ENCODE peak calls at places on chromosomes 1 and 21, in nine cellular contexts. One of them, this sample, is unnamed.

GRCh38 chr21:40606341-40606740 is 240.6 kb downstream of the DSCAM start:
- DNase-seq in HL-60: no peak
- DNase-seq in ovary: no peak
- DNase-seq in AG04449: no peak
- DNase-seq in pancreas: no peak
- DNase-seq in PC-3: no peak
- DNase-seq in Panc1: no peak
- DNase-seq in mucosa of descending colon: no peak
- DNase-seq in AG04450: no peak
- DNase-seq in this sample: no peak

GRCh38 chr1:184056921-184057496 is 5.5 kb downstream of the TSEN15 start:
- DNase-seq in Panc1: peak; percentile 58
- DNase-seq in ovary: no peak
- DNase-seq in HL-60: no peak
- DNase-seq in PC-3: peak; percentile 52
- DNase-seq in mucosa of descending colon: no peak
- DNase-seq in AG04449: peak; percentile 77
- DNase-seq in AG04450: peak; percentile 75
- DNase-seq in pancreas: no peak
- DNase-seq in this sample: no peak

GRCh38 chr21:25515484-25516405 is 91.5 kb downstream of the MRPL39 start:
- DNase-seq in AG04449: peak; percentile 19
- DNase-seq in mucosa of descending colon: no peak
- DNase-seq in PC-3: peak; percentile 11
- DNase-seq in Panc1: no peak
- DNase-seq in HL-60: no peak
- DNase-seq in pancreas: no peak
- DNase-seq in ovary: no peak
- DNase-seq in AG04450: peak; percentile 41
- DNase-seq in this sample: no peak

GRCh38 chr1:206455681-206456344 is 14.5 kb upstream of the IKBKE start:
- DNase-seq in mucosa of descending colon: no peak
- DNase-seq in pancreas: no peak
- DNase-seq in ovary: no peak
- DNase-seq in Panc1: no peak
- DNase-seq in PC-3: peak; percentile 18
- DNase-seq in AG04450: no peak
- DNase-seq in HL-60: no peak
- DNase-seq in AG04449: no peak
- DNase-seq in this sample: no peak

GRCh38 chr1:30617161-30617560 is 106.2 kb downstream of the MATN1 start:
- DNase-seq in ovary: no peak
- DNase-seq in pancreas: no peak
- DNase-seq in mucosa of descending colon: no peak
- DNase-seq in AG04450: no peak
- DNase-seq in HL-60: no peak
- DNase-seq in AG04449: no peak
- DNase-seq in PC-3: no peak
- DNase-seq in Panc1: no peak
- DNase-seq in this sample: no peak

GRCh38 chr21:41894922-41895557 is 15.9 kb upstream of the PRDM15 start:
- DNase-seq in Panc1: no peak
- DNase-seq in AG04449: no peak
- DNase-seq in PC-3: peak; percentile 85
- DNase-seq in mucosa of descending colon: no peak
- DNase-seq in ovary: no peak
- DNase-seq in pancreas: no peak
- DNase-seq in AG04450: peak; percentile 56
- DNase-seq in HL-60: no peak
- DNase-seq in this sample: no peak

GRCh38 chr1:67840449-67840848 is 7.2 kb upstream of the GNG12 start:
- DNase-seq in AG04450: peak; percentile 69
- DNase-seq in PC-3: peak; percentile 75
- DNase-seq in Panc1: no peak
- DNase-seq in pancreas: no peak
- DNase-seq in AG04449: peak; percentile 69
- DNase-seq in mucosa of descending colon: no peak
- DNase-seq in ovary: no peak
- DNase-seq in HL-60: no peak
- DNase-seq in this sample: no peak

GRCh38 chr1:229186373-229187056 is 84.4 kb upstream of the RAB4A start:
- DNase-seq in AG04450: no peak
- DNase-seq in HL-60: no peak
- DNase-seq in mucosa of descending colon: no peak
- DNase-seq in Panc1: no peak
- DNase-seq in pancreas: no peak
- DNase-seq in ovary: no peak
- DNase-seq in AG04449: no peak
- DNase-seq in PC-3: no peak
- DNase-seq in this sample: no peak

GRCh38 chr1:206589206-206589605 is 23.1 kb downstream of the EIF2D start:
- DNase-seq in mucosa of descending colon: no peak
- DNase-seq in AG04449: peak; percentile 80
- DNase-seq in Panc1: no peak
- DNase-seq in pancreas: no peak
- DNase-seq in HL-60: no peak
- DNase-seq in AG04450: peak; percentile 92
- DNase-seq in ovary: peak; percentile 69
- DNase-seq in PC-3: peak; percentile 92
- DNase-seq in this sample: peak; percentile 65

GRCh38 chr21:35083246-35083645 is 34.1 kb upstream of the RUNX1 start:
- DNase-seq in AG04449: no peak
- DNase-seq in ovary: no peak
- DNase-seq in Panc1: no peak
- DNase-seq in AG04450: no peak
- DNase-seq in mucosa of descending colon: no peak
- DNase-seq in pancreas: no peak
- DNase-seq in HL-60: no peak
- DNase-seq in PC-3: no peak
- DNase-seq in this sample: no peak

GRCh38 chr21:19507682-19508260 is 1104.2 kb upstream of the TMPRSS15 start:
- DNase-seq in PC-3: peak; percentile 28
- DNase-seq in mucosa of descending colon: no peak
- DNase-seq in pancreas: no peak
- DNase-seq in AG04449: no peak
- DNase-seq in HL-60: no peak
- DNase-seq in Panc1: no peak
- DNase-seq in AG04450: no peak
- DNase-seq in ovary: no peak
- DNase-seq in this sample: no peak

GRCh38 chr1:209434066-209434465 is 149.4 kb upstream of the CAMK1G start:
- DNase-seq in mucosa of descending colon: no peak
- DNase-seq in pancreas: no peak
- DNase-seq in AG04449: no peak
- DNase-seq in ovary: no peak
- DNase-seq in Panc1: no peak
- DNase-seq in PC-3: peak; percentile 72
- DNase-seq in HL-60: no peak
- DNase-seq in AG04450: no peak
- DNase-seq in this sample: no peak

GRCh38 chr1:16921391-16922185 is at the start of gene CROCC:
- DNase-seq in AG04450: no peak
- DNase-seq in Panc1: no peak
- DNase-seq in ovary: no peak
- DNase-seq in pancreas: peak; percentile 87
- DNase-seq in HL-60: no peak
- DNase-seq in mucosa of descending colon: no peak
- DNase-seq in AG04449: no peak
- DNase-seq in PC-3: no peak
- DNase-seq in this sample: peak; percentile 73
- TF ChIP-seq CTCF in AG04450: no peak
- TF ChIP-seq CTCF in Panc1: no peak
- TF ChIP-seq CTCF in ovary: no peak
- TF ChIP-seq CTCF in pancreas: no peak
- TF ChIP-seq CTCF in HL-60: no peak
- TF ChIP-seq CTCF in mucosa of descending colon: no peak
- TF ChIP-seq CTCF in AG04449: no peak
- TF ChIP-seq CTCF in PC-3: no peak
- TF ChIP-seq CTCF in this sample: no peak

GRCh38 chr1:173134800-173135199 is 72.3 kb downstream of the TNFSF4 start:
- DNase-seq in ovary: no peak
- DNase-seq in mucosa of descending colon: no peak
- DNase-seq in AG04449: no peak
- DNase-seq in Panc1: no peak
- DNase-seq in pancreas: no peak
- DNase-seq in AG04450: no peak
- DNase-seq in PC-3: no peak
- DNase-seq in HL-60: no peak
- DNase-seq in this sample: no peak
- H3K4me3 ChIP-seq in ovary: no peak overlapping the region
- H3K4me3 ChIP-seq in mucosa of descending colon: no peak overlapping the region
- H3K4me3 ChIP-seq in AG04449: no peak overlapping the region
- H3K4me3 ChIP-seq in Panc1: no peak overlapping the region
- H3K4me3 ChIP-seq in pancreas: no peak overlapping the region
- H3K4me3 ChIP-seq in AG04450: no peak overlapping the region
- H3K4me3 ChIP-seq in PC-3: no peak overlapping the region
- H3K4me3 ChIP-seq in HL-60: no peak overlapping the region
- H3K4me3 ChIP-seq in this sample: no peak overlapping the region

GRCh38 chr1:59730759-59731478 is 83.8 kb upstream of the HOOK1 start:
- DNase-seq in HL-60: no peak
- DNase-seq in mucosa of descending colon: peak; percentile 63
- DNase-seq in PC-3: peak; percentile 91
- DNase-seq in ovary: peak; percentile 78
- DNase-seq in AG04450: peak; percentile 95
- DNase-seq in AG04449: peak; percentile 82
- DNase-seq in pancreas: no peak
- DNase-seq in Panc1: peak; percentile 80
- DNase-seq in this sample: peak; percentile 86

GRCh38 chr1:59732219-59732955 is 82.4 kb upstream of the HOOK1 start:
- DNase-seq in Panc1: no peak
- DNase-seq in PC-3: no peak
- DNase-seq in pancreas: no peak
- DNase-seq in AG04450: no peak
- DNase-seq in HL-60: no peak
- DNase-seq in mucosa of descending colon: no peak
- DNase-seq in AG04449: no peak
- DNase-seq in ovary: no peak
- DNase-seq in this sample: no peak

GRCh38 chr1:59733443-59734141 is 81.2 kb upstream of the HOOK1 start:
- DNase-seq in AG04450: no peak
- DNase-seq in HL-60: no peak
- DNase-seq in mucosa of descending colon: no peak
- DNase-seq in PC-3: no peak
- DNase-seq in Panc1: no peak
- DNase-seq in AG04449: no peak
- DNase-seq in pancreas: no peak
- DNase-seq in ovary: no peak
- DNase-seq in this sample: no peak

DNA sequence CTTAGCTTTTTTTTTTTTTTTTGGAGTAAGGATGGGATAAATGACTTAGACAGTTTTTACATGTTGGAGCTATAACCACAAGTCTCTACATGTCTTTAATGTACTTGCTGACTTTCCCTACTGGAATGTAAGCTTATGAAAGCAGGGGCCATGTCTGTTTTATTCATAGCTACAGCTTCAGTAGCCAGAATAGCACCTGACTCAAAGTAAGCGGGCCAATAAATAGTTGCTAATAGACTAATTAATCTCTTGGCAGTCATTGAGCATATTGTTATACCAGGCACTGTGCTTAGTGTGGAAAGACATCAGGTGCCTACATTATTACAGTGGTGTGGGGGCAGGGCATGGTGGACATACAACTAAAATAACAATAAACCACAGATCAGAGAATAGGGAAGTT is 84.4 kb upstream of the HOOK1 start:
- DNase-seq in PC-3: peak; percentile 28
- DNase-seq in AG04450: peak; percentile 76
- DNase-seq in mucosa of descending colon: no peak
- DNase-seq in HL-60: no peak
- DNase-seq in AG04449: peak; percentile 81
- DNase-seq in pancreas: no peak
- DNase-seq in Panc1: no peak
- DNase-seq in ovary: no peak
- DNase-seq in this sample: peak; percentile 56
- TF ChIP-seq CTCF in PC-3: no peak
- TF ChIP-seq CTCF in AG04450: no peak
- TF ChIP-seq CTCF in mucosa of descending colon: no peak
- TF ChIP-seq CTCF in HL-60: no peak
- TF ChIP-seq CTCF in AG04449: no peak
- TF ChIP-seq CTCF in pancreas: no peak
- TF ChIP-seq CTCF in Panc1: no peak
- TF ChIP-seq CTCF in ovary: no peak
- TF ChIP-seq CTCF in this sample: no peak

GRCh38 chr1:160205242-160205973 is at the start of gene PEA15:
- DNase-seq in PC-3: peak; percentile 68
- DNase-seq in AG04450: no peak
- DNase-seq in Panc1: no peak
- DNase-seq in HL-60: peak; percentile 45
- DNase-seq in ovary: peak; percentile 84
- DNase-seq in AG04449: no peak
- DNase-seq in pancreas: peak; percentile 89
- DNase-seq in mucosa of descending colon: peak; percentile 88
- DNase-seq in this sample: no peak

GRCh38 chr1:160206421-160207117 is 1.4 kb downstream of the PEA15 start:
- DNase-seq in Panc1: no peak
- DNase-seq in pancreas: no peak
- DNase-seq in AG04450: peak; percentile 70
- DNase-seq in ovary: no peak
- DNase-seq in AG04449: peak; percentile 73
- DNase-seq in mucosa of descending colon: no peak
- DNase-seq in PC-3: peak; percentile 68
- DNase-seq in HL-60: no peak
- DNase-seq in this sample: peak; percentile 38

GRCh38 chr1:160207118-160207650 is 2.0 kb downstream of the PEA15 start:
- DNase-seq in PC-3: no peak
- DNase-seq in ovary: no peak
- DNase-seq in HL-60: no peak
- DNase-seq in Panc1: no peak
- DNase-seq in AG04450: no peak
- DNase-seq in mucosa of descending colon: no peak
- DNase-seq in pancreas: no peak
- DNase-seq in AG04449: no peak
- DNase-seq in this sample: no peak

GRCh38 chr1:160205974-160206369 is 788 bp downstream of the PEA15 start:
- DNase-seq in Panc1: no peak
- DNase-seq in PC-3: peak; percentile 70
- DNase-seq in mucosa of descending colon: peak; percentile 58
- DNase-seq in HL-60: no peak
- DNase-seq in AG04449: no peak
- DNase-seq in ovary: peak; percentile 45
- DNase-seq in AG04450: no peak
- DNase-seq in pancreas: no peak
- DNase-seq in this sample: peak; percentile 32

DNA sequence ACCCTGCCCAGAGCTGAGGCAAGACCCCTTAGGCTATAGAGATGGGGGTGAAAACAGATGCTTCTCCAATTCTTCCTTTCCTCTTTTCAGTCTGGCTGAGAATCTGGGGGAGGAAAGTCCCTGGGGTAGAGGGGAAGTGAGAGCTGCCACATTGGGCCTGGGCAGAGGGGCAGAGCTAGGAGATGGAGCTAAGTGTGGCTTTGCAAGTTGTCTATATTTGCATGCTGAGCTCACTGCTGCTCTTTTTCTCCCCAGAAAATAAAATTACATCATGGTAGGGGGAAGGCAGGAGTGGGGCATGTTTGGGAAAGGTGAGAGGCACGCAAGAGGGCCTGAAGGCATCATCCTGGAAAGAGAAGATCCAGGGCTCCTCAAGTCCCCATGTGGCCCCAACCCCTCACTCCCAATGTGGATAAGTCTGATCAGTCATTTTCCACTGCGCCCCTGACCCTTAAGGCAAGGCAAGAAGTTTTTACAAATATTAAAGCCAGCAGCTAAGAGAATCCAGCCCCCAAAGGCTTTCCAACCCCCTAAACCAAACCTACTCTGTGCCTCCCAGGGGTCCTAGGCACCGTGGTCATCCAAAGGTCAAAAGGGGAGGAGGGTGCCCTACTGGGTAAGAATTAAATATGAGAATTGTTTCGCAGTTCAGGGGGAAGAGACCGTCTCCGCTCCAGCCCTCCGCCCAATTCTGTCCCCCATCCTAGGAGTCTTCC is 500 bp upstream of the PEA15 start:
- DNase-seq in Panc1: no peak
- DNase-seq in AG04450: no peak
- DNase-seq in ovary: no peak
- DNase-seq in HL-60: peak; percentile 81
- DNase-seq in AG04449: no peak
- DNase-seq in pancreas: no peak
- DNase-seq in mucosa of descending colon: no peak
- DNase-seq in PC-3: no peak
- DNase-seq in this sample: no peak
- H3K4me3 ChIP-seq in Panc1: peak overlapping the region; percentile 33
- H3K4me3 ChIP-seq in AG04450: peak overlapping the region; percentile 43
- H3K4me3 ChIP-seq in ovary: peak overlapping the region; percentile 92
- H3K4me3 ChIP-seq in HL-60: peak overlapping the region; percentile 40
- H3K4me3 ChIP-seq in AG04449: peak overlapping the region; percentile 50
- H3K4me3 ChIP-seq in pancreas: peak overlapping the region; percentile 91
- H3K4me3 ChIP-seq in mucosa of descending colon: no peak overlapping the region
- H3K4me3 ChIP-seq in PC-3: peak overlapping the region; percentile 89
- H3K4me3 ChIP-seq in this sample: peak overlapping the region; percentile 93

This sample was measured in HFF-Myc.